ENCODE peak calls at places on chromosomes 3 and 15, in eight cellular contexts. U is A549, P is breast epithelium, L is fibroblast of lung, Q is left lung, O is upper lobe of right lung, A is brain microvascular endothelial cell, X is psoas muscle. I is an unnamed sample.

GRCh38 chr3:13479582-13480339 is at the start of gene HDAC11:
- DNase-seq in X (peak), A (peak), U (peak), L (peak), Q (peak), P (peak), O (peak), I (peak)

GRCh38 chr3:154427685-154428291 is 2.2 kb downstream of the GPR149 start:
- DNase-seq in Q (no peak), U (no peak), O (peak), L (no peak), X (no peak), A (no peak), P (no peak), I (no peak)

GRCh38 chr15:82544431-82544830 is 4.2 kb upstream of the RPS17 start:
- DNase-seq in Q (no peak), U (no peak), P (no peak), O (no peak), L (no peak), X (no peak), A (no peak), I (no peak)

GRCh38 chr3:186806173-186807055 is at the start of gene RFC4:
- DNase-seq in O (peak), A (peak), L (peak), Q (peak), U (peak), X (peak), P (peak), I (peak)

GRCh38 chr15:41969851-41970431 is 2.4 kb downstream of the EHD4 start:
- DNase-seq in X (no peak), A (peak), L (no peak), Q (no peak), U (no peak), P (peak), O (no peak), I (peak)

GRCh38 chr15:69017978-69018377 is 3.5 kb downstream of the NOX5 start:
- DNase-seq in A (no peak), O (no peak), X (no peak), L (no peak), U (no peak), P (no peak), Q (no peak), I (no peak)

GRCh38 chr3:161274691-161275298 is 53.7 kb downstream of the NMD3 start:
- DNase-seq in L (peak), Q (no peak), P (no peak), A (peak), O (no peak), U (no peak), X (no peak), I (no peak)

GRCh38 chr15:25544076-25544475 is 105.3 kb upstream of the UBE3A start:
- DNase-seq in L (no peak), A (no peak), X (no peak), P (no peak), O (no peak), U (no peak), Q (no peak), I (no peak)

GRCh38 chr3:78026429-78026828 is 986.5 kb downstream of the ROBO2 start:
- DNase-seq in O (no peak), A (no peak), L (peak), P (no peak), Q (no peak), U (no peak), X (no peak), I (no peak)

GRCh38 chr3:5298453-5298852 is 110.9 kb downstream of the EDEM1 start:
- DNase-seq in U (no peak), A (no peak), Q (no peak), P (no peak), O (no peak), L (no peak), X (no peak), I (no peak)

GRCh38 chr3:105527949-105528348 is 161.2 kb downstream of the ALCAM start:
- DNase-seq in U (no peak), P (no peak), L (peak), X (no peak), A (no peak), Q (no peak), O (no peak), I (no peak)

GRCh38 chr15:63832620-63833245 is 1.0 kb downstream of the HERC1 start:
- DNase-seq in P (no peak), Q (no peak), U (no peak), O (no peak), L (peak), A (no peak), X (no peak), I (no peak)

GRCh38 chr15:95262866-95263564 is 1031.7 kb downstream of the MCTP2 start:
- DNase-seq in X (no peak), O (no peak), P (no peak), L (peak), Q (no peak), U (no peak), A (peak), I (no peak)
- H3K27ac ChIP-seq in X (no peak), O (peak), P (no peak), L (peak), Q (peak), U (no peak), A (peak), I (no peak)

DNA sequence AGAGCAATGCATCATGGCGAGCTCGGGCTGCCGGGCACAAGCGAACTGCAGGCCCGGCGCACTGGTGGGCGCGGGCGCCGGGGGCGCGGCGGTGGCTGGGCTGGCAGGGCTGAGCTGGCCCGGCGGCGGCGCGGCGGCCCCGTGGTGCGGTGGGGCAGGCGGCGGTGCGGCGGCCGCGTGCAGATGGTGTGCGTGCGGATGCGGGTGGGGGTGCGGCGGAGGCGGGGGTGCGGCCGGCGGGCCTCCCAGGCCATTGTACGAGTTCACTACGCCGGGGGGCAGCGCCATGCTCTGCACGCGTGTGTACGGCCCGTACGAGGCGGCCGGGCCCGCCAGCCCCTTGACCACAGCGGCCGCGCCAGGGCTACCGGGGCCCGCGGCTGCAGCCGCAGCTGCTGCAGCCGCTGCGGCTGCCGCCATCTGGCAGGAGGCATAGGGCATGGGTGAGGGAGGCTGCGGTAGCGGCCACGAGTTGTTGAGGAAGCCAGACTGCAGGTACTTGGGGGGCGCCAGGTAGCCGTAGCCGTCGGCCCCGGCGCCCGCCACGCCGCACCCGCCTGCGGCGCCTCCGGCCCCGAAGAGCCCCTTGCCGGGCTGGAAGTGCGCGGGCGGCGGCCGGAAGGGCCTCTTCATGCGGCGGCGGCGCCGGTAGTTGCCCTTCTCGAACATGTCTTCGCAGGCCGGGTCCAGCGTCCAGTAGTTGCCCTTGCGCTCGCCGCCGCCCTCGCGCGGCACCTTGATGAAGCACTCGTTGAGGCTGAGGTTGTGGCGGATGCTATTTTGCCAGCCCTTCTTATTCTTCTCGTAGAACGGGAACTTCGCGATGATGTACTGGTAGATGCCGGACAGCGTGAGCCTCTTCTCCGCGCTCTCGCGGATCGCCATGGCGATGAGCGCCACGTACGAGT is 1.0 kb downstream of the FOXL2 start:
- DNase-seq in X (peak), L (no peak), U (peak), Q (no peak), P (no peak), O (no peak), A (no peak), I (no peak)
- TF ChIP-seq CTCF in X (peak), L (peak), U (peak), Q (no peak), P (no peak), O (peak), A (peak), I (no peak)

DNA sequence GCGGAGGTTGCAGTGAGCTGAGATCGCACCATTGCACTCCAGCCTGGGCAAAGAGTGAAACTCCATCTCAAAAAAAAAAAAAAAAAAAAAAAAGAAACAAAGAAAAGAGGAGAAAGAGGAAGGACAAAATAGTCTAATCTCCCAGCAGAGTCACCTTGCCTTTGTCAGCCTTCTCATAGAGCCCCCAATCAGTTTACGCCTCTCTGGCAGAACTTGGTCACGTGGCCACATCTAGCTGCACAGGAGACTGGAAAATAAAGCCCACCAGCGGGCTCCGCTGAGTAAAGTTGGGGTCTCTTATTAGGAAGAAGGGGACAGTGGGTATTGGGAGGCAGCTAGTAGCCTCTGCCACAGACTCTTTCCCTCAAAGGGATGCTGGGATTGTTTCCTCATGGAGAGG is 41.9 kb downstream of the USP13 start:
- DNase-seq in U (no peak), P (no peak), L (no peak), O (no peak), X (no peak), Q (no peak), A (no peak), I (no peak)
- H3K27ac ChIP-seq in U (no peak), P (no peak), L (no peak), O (no peak), X (peak), Q (no peak), A (no peak), I (no peak)

DNA sequence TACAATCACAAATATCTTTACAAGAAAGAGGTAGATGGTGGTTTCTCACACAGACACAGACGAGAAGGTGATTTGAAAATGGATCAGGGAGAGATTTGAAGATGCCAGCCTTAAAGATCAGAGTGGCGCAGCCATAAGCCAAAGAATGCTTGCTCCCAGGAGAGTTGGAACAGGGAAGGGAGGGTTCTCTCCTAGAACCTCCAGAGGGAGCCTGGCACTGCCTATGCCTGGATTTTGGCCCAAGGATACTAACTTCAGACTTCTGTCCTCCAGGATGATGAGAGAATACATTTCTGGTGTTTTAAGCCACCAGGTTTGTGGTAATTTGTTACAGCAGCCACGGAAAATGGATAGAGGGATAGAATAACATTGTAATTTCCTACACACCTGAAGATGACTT is 279.1 kb downstream of the FAM43A start:
- DNase-seq in L (no peak), U (no peak), P (no peak), Q (no peak), X (no peak), O (peak), A (no peak), I (no peak)
- TF ChIP-seq CTCF in L (no peak), U (no peak), P (no peak), Q (no peak), X (no peak), O (no peak), A (peak), I (no peak)

GRCh38 chr3:170692720-170693119 is 106.8 kb upstream of the SLC7A14 start:
- DNase-seq in O (no peak), A (no peak), U (no peak), Q (no peak), X (no peak), L (no peak), P (no peak), I (no peak)

GRCh38 chr3:170689218-170689874 is 103.5 kb upstream of the SLC7A14 start:
- DNase-seq in X (peak), U (peak), A (peak), O (peak), P (peak), Q (peak), L (peak), I (no peak)

GRCh38 chr3:170695486-170696069 is 109.7 kb upstream of the SLC7A14 start:
- DNase-seq in L (peak), O (no peak), X (no peak), Q (no peak), A (no peak), P (no peak), U (no peak), I (no peak)

GRCh38 chr3:170690133-170690981 is 104.5 kb upstream of the SLC7A14 start:
- DNase-seq in O (peak), P (peak), Q (peak), L (peak), A (peak), U (peak), X (peak), I (peak)
- H3K27ac ChIP-seq in O (no peak), P (peak), Q (no peak), L (peak), A (peak), U (no peak), X (no peak), I (no peak)

GRCh38 chr3:107855710-107856109 is 235.1 kb downstream of the CD47 start:
- DNase-seq in U (peak), O (no peak), P (no peak), Q (no peak), X (no peak), L (peak), A (peak), I (no peak)
- TF ChIP-seq CTCF in U (peak), O (no peak), P (no peak), Q (no peak), X (no peak), L (peak), A (no peak), I (no peak)